ENCODE peak calls at places on chromosomes 4 and X, in ten cellular contexts. J, E, M, D, Y, R, U, V, B and I are unnamed samples.

GRCh38 chrX:93420090-93420489 is 253.3 kb downstream of the NAP1L3 start:
- DNase-seq in J (no peak), U (no peak), D (no peak), V (no peak), M (no peak), R (no peak), B (no peak), Y (no peak), E (no peak), I (no peak)

GRCh38 chrX:149830192-149830873 is 48.6 kb downstream of the MAGEA9 start:
- DNase-seq in J (no peak), M (no peak), Y (no peak), V (no peak), U (no peak), R (no peak), E (no peak), B (peak; percentile 2), D (no peak), I (no peak)

GRCh38 chr4:149203256-149204001 is 612.2 kb downstream of the IQCM start:
- DNase-seq in Y (no peak), D (no peak), R (peak; percentile 24), M (no peak), E (no peak), B (no peak), U (no peak), V (no peak), J (no peak), I (no peak)

GRCh38 chr4:177225605-177226004 is 84.1 kb upstream of the NEIL3 start:
- DNase-seq in M (no peak), U (no peak), R (no peak), D (no peak), Y (no peak), J (no peak), V (no peak), B (no peak), E (no peak), I (no peak)

GRCh38 chrX:10512741-10513140 is 107.6 kb downstream of the MID1 start:
- DNase-seq in M (no peak), E (no peak), V (no peak), J (no peak), D (no peak), R (no peak), Y (no peak), U (no peak), B (no peak), I (no peak)

GRCh38 chrX:139759637-139760036 is 51.7 kb upstream of the MCF2 start:
- DNase-seq in D (no peak), V (no peak), M (no peak), E (peak; percentile 28), J (no peak), U (no peak), Y (no peak), R (no peak), B (peak; percentile 18), I (no peak)

GRCh38 chr4:168877779-168878491 is 132.1 kb downstream of the CBR4 start:
- DNase-seq in Y (no peak), R (peak; percentile 75), V (peak; percentile 43), D (no peak), M (no peak), U (no peak), E (peak; percentile 51), J (peak; percentile 25), B (peak; percentile 42), I (peak; percentile 28)

GRCh38 chr4:18815081-18815778 is 793.7 kb upstream of the LCORL start:
- DNase-seq in J (no peak), D (no peak), Y (no peak), U (no peak), B (no peak), R (no peak), M (no peak), E (no peak), V (no peak), I (no peak)

GRCh38 chr4:157048248-157048647 is 27.7 kb upstream of the GLRB start:
- DNase-seq in E (peak; percentile 61), J (peak; percentile 27), D (no peak), R (no peak), Y (no peak), M (no peak), U (no peak), B (no peak), V (peak; percentile 45), I (no peak)

GRCh38 chrX:16770970-16771482 is 15.2 kb upstream of the TXLNG start:
- DNase-seq in E (no peak), Y (no peak), B (no peak), M (no peak), J (no peak), U (no peak), R (no peak), V (no peak), D (no peak), I (no peak)

GRCh38 chr4:81602853-81603252 is 131.1 kb upstream of the RASGEF1B start:
- DNase-seq in D (no peak), E (no peak), M (no peak), V (no peak), R (no peak), Y (no peak), J (no peak), B (no peak), U (no peak), I (no peak)

GRCh38 chrX:8728932-8729331 is 3.0 kb downstream of the ANOS1 start:
- DNase-seq in V (no peak), B (no peak), M (no peak), U (no peak), Y (no peak), J (no peak), D (no peak), E (no peak), R (no peak), I (no peak)

GRCh38 chrX:8730812-8731578 is 942 bp downstream of the ANOS1 start:
- DNase-seq in R (no peak), E (no peak), D (no peak), Y (no peak), U (no peak), B (no peak), J (no peak), V (no peak), M (no peak), I (no peak)

GRCh38 chrX:8726031-8726652 is 5.8 kb downstream of the ANOS1 start:
- DNase-seq in Y (no peak), B (peak; percentile 45), M (no peak), V (no peak), J (no peak), U (no peak), E (no peak), D (no peak), R (no peak), I (no peak)

DNA sequence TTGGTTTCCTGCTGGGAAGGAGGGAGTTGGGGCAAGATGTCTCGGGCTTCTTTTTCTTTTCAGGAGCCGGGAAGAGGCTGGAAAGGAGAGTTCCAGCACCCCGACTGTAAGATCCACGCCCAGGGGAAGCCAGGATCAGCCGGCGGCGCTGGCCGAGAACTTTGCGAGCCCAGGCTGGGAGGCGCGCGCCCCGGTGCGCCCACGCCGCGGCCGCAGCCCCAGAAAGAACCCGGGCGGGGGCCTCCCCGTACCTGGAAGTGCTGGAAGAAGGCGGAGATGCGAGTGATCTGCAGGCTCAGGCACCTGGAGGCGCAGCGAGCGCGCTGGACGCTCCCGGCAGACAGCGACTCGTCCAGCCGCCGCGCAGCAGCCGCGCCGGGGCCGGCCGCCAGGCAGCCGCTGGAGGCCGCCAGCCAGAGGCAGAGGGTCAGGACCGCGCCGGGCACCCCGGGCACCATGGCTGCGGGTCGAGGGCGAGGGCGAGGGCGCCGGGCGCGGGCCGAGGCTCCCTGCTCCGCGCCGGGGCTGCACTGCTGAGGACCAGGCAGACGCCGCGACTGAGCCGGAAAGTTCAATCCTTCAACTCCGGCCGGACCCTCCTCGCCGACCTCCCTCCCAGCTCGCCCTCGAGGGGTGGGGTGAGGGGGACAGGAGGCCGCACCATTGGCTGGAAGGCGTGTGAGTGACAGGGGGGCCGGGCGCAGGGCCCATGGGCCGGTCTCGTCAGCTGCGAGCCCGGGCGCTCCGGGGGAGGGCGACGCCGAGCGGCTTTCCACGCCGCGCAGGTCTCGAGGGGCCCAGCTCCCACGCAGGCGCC is at the start of gene ANOS1:
- DNase-seq in V (peak; percentile 21), R (peak; percentile 44), J (peak; percentile 17), Y (peak; percentile 47), U (no peak), B (peak; percentile 52), D (no peak), E (peak; percentile 29), M (no peak), I (no peak)
- TF ChIP-seq POLR2A in V (no peak), R (no peak), J (peak; percentile 44), Y (no peak), U (no peak), B (no peak), D (no peak), E (no peak), M (peak; percentile 38), I (no peak)

DNA sequence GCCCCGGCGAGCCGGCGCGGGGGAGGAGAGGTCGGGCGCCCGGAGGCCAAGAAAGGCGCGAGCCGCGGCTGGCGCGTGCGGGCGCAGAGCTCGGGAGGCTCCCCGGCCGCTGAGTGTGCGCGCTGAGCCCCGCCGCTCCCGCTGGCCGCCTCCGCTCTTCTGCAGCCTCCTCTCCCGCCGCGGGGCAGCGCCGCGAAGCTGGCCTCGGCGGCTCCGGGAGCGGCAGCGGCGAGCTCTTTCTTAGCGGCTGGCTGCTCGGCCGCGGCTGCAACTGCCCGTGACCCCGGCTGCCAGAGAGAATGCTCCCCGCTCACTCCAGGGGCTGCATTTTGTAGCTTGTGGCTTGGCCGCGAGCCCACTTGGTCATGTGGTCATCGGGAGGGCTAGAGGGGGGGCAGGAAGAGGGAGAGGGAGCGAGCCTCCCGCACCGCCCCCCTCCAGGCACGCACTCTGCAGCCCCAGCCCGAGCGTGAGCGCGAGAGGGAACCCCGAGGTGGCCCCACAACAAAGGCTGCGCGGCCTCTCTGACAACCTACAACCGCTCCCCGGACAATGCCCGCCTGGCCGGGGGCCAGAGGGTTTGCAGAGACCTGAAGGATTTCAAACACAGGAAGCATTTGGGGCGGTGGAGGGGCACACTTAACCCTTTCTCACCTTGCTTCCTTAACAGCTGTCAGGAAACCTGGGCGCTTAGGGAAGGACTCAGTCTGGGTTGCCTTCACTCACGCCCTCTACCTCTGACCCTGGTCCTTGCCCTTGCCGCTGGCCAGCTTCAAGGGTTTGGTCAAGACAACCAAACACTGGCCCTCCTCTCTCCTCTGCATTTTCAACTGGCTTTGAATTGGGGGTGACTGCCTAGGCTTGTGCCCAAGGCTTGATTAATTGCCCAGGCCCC is at the start of gene APLN:
- DNase-seq in E (peak; percentile 54), V (peak; percentile 14), J (no peak), U (no peak), B (peak; percentile 55), R (peak; percentile 48), D (no peak), Y (peak; percentile 27), M (no peak), I (no peak)
- TF ChIP-seq POLR2A in E (peak; percentile 47), V (no peak), J (no peak), U (no peak), B (peak; percentile 92), R (no peak), D (no peak), Y (no peak), M (no peak), I (no peak)

GRCh38 chr4:8158710-8159521 is at the start of gene ABLIM2:
- DNase-seq in D (peak; percentile 85), E (peak; percentile 98), V (peak; percentile 98), Y (peak; percentile 99), M (peak; percentile 91), R (peak; percentile 98), U (peak; percentile 92), J (peak; percentile 96), B (peak; percentile 97), I (peak; percentile 95)
- TF ChIP-seq POLR2A in D (peak; percentile 80), E (peak; percentile 86), V (peak; percentile 83), Y (no peak), M (no peak), R (peak; percentile 75), U (no peak), J (peak; percentile 90), B (peak; percentile 59), I (peak; percentile 52)

GRCh38 chrX:12711435-12712040 is 79.7 kb upstream of the PRPS2 start:
- DNase-seq in V (no peak), M (no peak), E (no peak), R (no peak), J (no peak), U (no peak), Y (no peak), B (no peak), D (no peak), I (no peak)
- TF ChIP-seq POLR2A in V (no peak), M (no peak), E (no peak), R (no peak), J (no peak), U (no peak), Y (no peak), B (no peak), D (no peak), I (no peak)